ENCODE peak calls at places on chromosomes 16 and 17, in eight cellular contexts. B is right cardiac atrium; T is HS-27A; A is NCI-H345; P is stimulated activated CD4-positive, alpha-beta T cell treated with anti-CD3 and anti-CD28 coated beads, Interleukin-12 subunit alpha, Interleukin-12 subunit beta, amount 100 ng/mL, for 48 hours; G is stimulated activated CD8-positive, alpha-beta memory T cell treated with anti-CD3 and anti-CD28 coated beads, Interleukin-7, amount 100 ng/mL, for 1 hour; C is SIG-M5; F is choroid plexus epithelial cell. J is an unnamed sample.
A peak's percentile ranks its signal among the peaks of the same experiment; 100 is the strongest.

GRCh38 chr16:76639685-76640289 is 362.6 kb downstream of the CNTNAP4 start:
- DNase-seq in B (no peak), T (no peak), A (no peak), P (no peak), G (no peak), C (no peak), F (no peak), J (peak; percentile 27)

GRCh38 chr17:74274060-74274702 is at the start of gene DNAI2:
- DNase-seq in B (peak; percentile 84), T (no peak), A (peak; percentile 60), P (no peak), G (peak; percentile 14), C (no peak), F (no peak), J (no peak)

GRCh38 chr17:77888242-77889134 is 70.0 kb upstream of the TNRC6C start:
- DNase-seq in B (peak; percentile 29), T (no peak), A (no peak), P (no peak), G (no peak), C (no peak), F (no peak), J (no peak)

GRCh38 chr16:71383054-71383773 is 24.7 kb downstream of the CALB2 start:
- DNase-seq in B (no peak), T (no peak), A (no peak), P (no peak), G (no peak), C (no peak), F (peak; percentile 24), J (peak; percentile 11)

GRCh38 chr16:10871157-10871991 is 5.6 kb upstream of the CIITA start:
- DNase-seq in B (peak; percentile 56), T (peak; percentile 84), A (no peak), P (peak; percentile 63), G (no peak), C (peak; percentile 46), F (peak; percentile 78), J (peak; percentile 95)

GRCh38 chr17:57993471-57994365 is 5.7 kb upstream of the VEZF1 start:
- DNase-seq in B (no peak), T (no peak), A (peak; percentile 62), P (no peak), G (no peak), C (no peak), F (peak; percentile 30), J (peak; percentile 73)

GRCh38 chr16:79980650-79981521 is 380.3 kb upstream of the MAF start:
- DNase-seq in B (no peak), T (no peak), A (no peak), P (no peak), G (no peak), C (no peak), F (no peak), J (no peak)

GRCh38 chr16:3157229-3158013 is 22.6 kb downstream of the ZNF213 start:
- DNase-seq in B (peak; percentile 70), T (peak; percentile 93), A (peak; percentile 78), P (peak; percentile 47), G (peak; percentile 36), C (no peak), F (peak; percentile 94), J (peak; percentile 87)

GRCh38 chr16:71526111-71526998 is at the start of gene CHST4:
- DNase-seq in B (no peak), T (no peak), A (no peak), P (no peak), G (no peak), C (peak; percentile 34), F (peak; percentile 87), J (peak; percentile 42)

GRCh38 chr16:77974883-77975282 is 47.5 kb upstream of the CLEC3A start:
- DNase-seq in B (no peak), T (no peak), A (no peak), P (no peak), G (no peak), C (no peak), F (peak; percentile 8), J (peak; percentile 23)

GRCh38 chr17:47946929-47947397 is 5.6 kb downstream of the PNPO start:
- DNase-seq in B (peak; percentile 83), T (peak; percentile 82), A (peak; percentile 68), P (peak; percentile 73), G (peak; percentile 37), C (no peak), F (peak; percentile 92), J (peak; percentile 58)